ENCODE peak calls at places on chromosomes 1 and 21, in four cellular contexts. H is neural progenitor cell; B is fibroblast of lung; I is CD8-positive, alpha-beta memory T cell. M is an unnamed sample. For H3K9me3 and H3K27me3, the result is how much of the 10 kb centered on the place peaks cover.

GRCh38 chr1:208988811-208989222 is 594.7 kb upstream of the CAMK1G start:
- DNase-seq in I (peak), B (peak), H (no peak), M (peak)

GRCh38 chr1:181251001-181251712 is 162.7 kb downstream of the IER5 start:
- DNase-seq in H (no peak), B (peak), I (no peak), M (peak)

GRCh38 chr1:245858683-245859509 is 648.2 kb downstream of the SMYD3 start:
- DNase-seq in I (no peak), H (no peak), B (peak), M (no peak)

GRCh38 chr1:216071227-216071626 is 352.0 kb downstream of the USH2A start:
- DNase-seq in B (no peak), H (no peak), I (no peak), M (no peak)

GRCh38 chr1:11355594-11356467 is 82.8 kb downstream of the UBIAD1 start:
- DNase-seq in I (no peak), H (peak), B (no peak), M (no peak)

GRCh38 chr1:26218906-26219494 is 15.0 kb upstream of the CEP85 start:
- DNase-seq in H (no peak), I (no peak), B (no peak), M (peak)

GRCh38 chr1:1402081-1402900 is 3.2 kb upstream of the CCNL2 start:
- DNase-seq in B (peak), H (peak), I (no peak), M (peak)

GRCh38 chr21:31654340-31654739 is 5.2 kb upstream of the SOD1 start:
- DNase-seq in H (no peak), B (no peak), I (no peak), M (no peak)

GRCh38 chr1:240004086-240004749 is 87.5 kb upstream of the FMN2 start:
- DNase-seq in H (peak), B (peak), I (no peak), M (peak)

GRCh38 chr1:22876359-22877111 is 96.1 kb downstream of the LACTBL1 start:
- DNase-seq in I (no peak), B (peak), H (peak), M (peak)

GRCh38 chr1:234582626-234583354 is 27.2 kb downstream of the IRF2BP2 start:
- DNase-seq in I (no peak), B (no peak), H (no peak), M (no peak)

GRCh38 chr21:36693144-36694040 is 5.5 kb upstream of the SIM2 start:
- DNase-seq in B (no peak), I (no peak), H (peak), M (no peak)
- H3K4me3 ChIP-seq in B (no peak), I (no peak), H (peak), M (peak)

DNA sequence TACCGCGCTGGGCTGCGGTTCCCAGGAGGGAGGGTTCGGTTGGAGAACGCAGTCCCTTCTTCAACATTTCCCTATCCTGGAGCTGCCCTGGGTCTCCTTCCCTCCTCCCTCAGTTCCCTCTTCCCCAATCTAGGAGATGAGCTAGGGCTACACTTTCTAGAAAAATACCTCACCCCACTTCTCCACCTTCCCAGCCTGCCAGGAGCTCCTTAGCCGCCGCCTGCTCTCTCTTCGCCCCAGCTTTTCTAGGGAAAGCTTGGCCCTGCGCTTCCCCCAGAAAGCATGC is 484 bp upstream of the ADAMTS1 start:
- DNase-seq in I (no peak), B (no peak), H (no peak), M (no peak)
- H3K9me3 ChIP-seq in I (under half), B (under half), H (under half), M (under half)

GRCh38 chr1:118225471-118225870 is 40.4 kb upstream of the SPAG17 start:
- DNase-seq in I (no peak), H (no peak), B (no peak), M (no peak)
- H3K27me3 ChIP-seq in I (under half), H (under half), B (under half), M (under half)

DNA sequence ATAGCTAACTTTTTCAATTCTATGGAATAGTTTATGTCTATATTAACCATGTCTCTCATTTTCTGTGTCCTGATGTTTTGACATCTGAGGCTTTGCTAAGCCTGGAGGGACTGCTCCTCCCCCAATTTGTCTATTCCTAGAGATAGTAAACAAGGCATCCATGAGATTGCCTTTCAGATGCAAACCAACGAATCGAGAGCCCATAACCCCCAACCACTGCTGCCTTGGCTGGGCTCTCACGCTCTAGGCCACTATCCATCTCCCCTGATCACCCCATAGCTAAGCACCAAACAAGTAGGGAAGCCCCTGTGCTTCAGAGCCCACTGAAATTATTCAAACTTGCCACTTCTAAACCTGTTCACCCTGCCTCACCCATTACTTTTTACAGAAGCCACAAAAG is 437.7 kb downstream of the SETD4 start:
- DNase-seq in B (no peak), I (no peak), H (no peak), M (no peak)
- H3K4me3 ChIP-seq in B (no peak), I (no peak), H (no peak), M (no peak)

GRCh38 chr21:30372139-30372770 is at the start of gene KRTAP13-2:
- DNase-seq in I (no peak), H (no peak), B (no peak), M (no peak)
- H3K9me3 ChIP-seq in I (under half), H (under half), B (under half), M (under half)

DNA sequence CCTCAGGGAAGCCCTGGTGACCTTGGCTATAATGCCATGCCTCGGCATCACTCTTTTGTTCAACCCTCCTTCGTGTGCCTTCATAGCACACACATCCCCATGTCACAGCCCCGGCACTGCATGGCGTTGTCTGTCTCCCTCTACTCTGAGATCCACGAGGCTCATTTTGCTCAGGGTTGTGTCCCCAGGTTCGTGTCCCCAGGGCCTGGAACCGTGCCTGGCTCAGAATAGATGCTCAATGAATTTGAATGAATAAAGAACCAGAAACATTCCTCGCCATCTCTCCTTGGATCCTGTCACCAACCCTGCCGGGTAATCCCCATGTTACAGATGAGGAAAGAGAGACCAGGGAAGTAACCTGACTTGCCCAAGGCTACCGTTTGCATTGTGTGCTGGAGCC is 177.3 kb downstream of the PTPRU start:
- DNase-seq in B (no peak), H (no peak), I (no peak), M (no peak)
- H3K27me3 ChIP-seq in B (under half), H (under half), I (under half), M (under half)